ENCODE peak calls at places on chromosomes 5 and 9, in seven cellular contexts. P is heart left ventricle, N is suprapubic skin, M is IMR-90, F is tibial nerve, W is adrenal gland, Y is thyroid gland. C is an unnamed sample.

GRCh38 chr5:133193794-133194193 is 142.0 kb downstream of the HSPA4 start:
- DNase-seq in P (no peak), N (no peak), M (no peak), F (no peak), W (no peak), Y (no peak), C (no peak)

GRCh38 chr9:133477992-133478850 is 678 bp downstream of the SLC2A6 start:
- DNase-seq in P (peak; percentile 68), N (no peak), M (peak; percentile 17), F (no peak), W (no peak), Y (no peak), C (no peak)

GRCh38 chr9:112905084-112905483 is 14.4 kb upstream of the SLC46A2 start:
- DNase-seq in P (no peak), N (no peak), M (no peak), F (no peak), W (no peak), Y (no peak), C (no peak)

GRCh38 chr5:144832416-144832815 is 661.7 kb downstream of the KCTD16 start:
- DNase-seq in P (no peak), N (no peak), M (no peak), F (no peak), W (no peak), Y (no peak), C (no peak)

GRCh38 chr5:74316064-74316586 is 324.4 kb downstream of the ENC1 start:
- DNase-seq in P (no peak), N (no peak), M (peak; percentile 98), F (no peak), W (peak; percentile 82), Y (peak; percentile 57), C (no peak)

GRCh38 chr9:135976944-135977343 is 15.8 kb upstream of the UBAC1 start:
- DNase-seq in P (no peak), N (no peak), M (no peak), F (no peak), W (no peak), Y (no peak), C (no peak)

GRCh38 chr9:27933210-27934062 is 360.2 kb upstream of the C9orf72 start:
- DNase-seq in P (no peak), N (no peak), M (no peak), F (no peak), W (no peak), Y (no peak), C (no peak)

GRCh38 chr5:109857405-109858031 is 167.8 kb downstream of the MAN2A1 start:
- DNase-seq in P (no peak), N (no peak), M (no peak), F (no peak), W (no peak), Y (no peak), C (no peak)

GRCh38 chr5:8053270-8053669 is 184.3 kb downstream of the MTRR start:
- DNase-seq in P (no peak), N (no peak), M (no peak), F (no peak), W (no peak), Y (no peak), C (no peak)

GRCh38 chr9:114207034-114207815 is 51.9 kb downstream of the COL27A1 start:
- DNase-seq in P (peak; percentile 83), N (no peak), M (peak; percentile 51), F (no peak), W (peak; percentile 61), Y (no peak), C (no peak)

GRCh38 chr9:99720455-99721050 is 101.1 kb upstream of the NR4A3 start:
- DNase-seq in P (no peak), N (no peak), M (peak; percentile 0), F (no peak), W (no peak), Y (peak; percentile 18), C (no peak)

GRCh38 chr5:119680080-119680479 is 50.7 kb downstream of the FAM170A start:
- DNase-seq in P (no peak), N (no peak), M (no peak), F (no peak), W (no peak), Y (no peak), C (no peak)

GRCh38 chr9:23821400-23822181 is 4.4 kb downstream of the ELAVL2 start:
- DNase-seq in P (no peak), N (no peak), M (no peak), F (no peak), W (no peak), Y (peak; percentile 20), C (peak; percentile 24)

GRCh38 chr5:38726279-38726678 is 119.5 kb upstream of the OSMR start:
- DNase-seq in P (no peak), N (no peak), M (no peak), F (no peak), W (no peak), Y (no peak), C (no peak)

GRCh38 chr5:133694181-133694831 is 82.0 kb upstream of the FSTL4 start:
- DNase-seq in P (no peak), N (no peak), M (no peak), F (no peak), W (no peak), Y (no peak), C (no peak)

GRCh38 chr9:111516061-111516465 is 8.9 kb upstream of the ZNF483 start:
- DNase-seq in P (no peak), N (no peak), M (peak; percentile 18), F (no peak), W (no peak), Y (no peak), C (no peak)

GRCh38 chr5:74722271-74722670 is 37.2 kb downstream of the HEXB start:
- DNase-seq in P (no peak), N (no peak), M (no peak), F (no peak), W (no peak), Y (no peak), C (no peak)

GRCh38 chr5:139904566-139905400 is 109.2 kb downstream of the PSD2 start:
- DNase-seq in P (no peak), N (peak; percentile 74), M (no peak), F (no peak), W (no peak), Y (no peak), C (no peak)

GRCh38 chr5:83265318-83265717 is 188.0 kb downstream of the XRCC4 start:
- DNase-seq in P (no peak), N (no peak), M (peak; percentile 43), F (no peak), W (no peak), Y (no peak), C (peak; percentile 53)

GRCh38 chr5:123916331-123917121 is 404.5 kb downstream of the CSNK1G3 start:
- DNase-seq in P (no peak), N (no peak), M (peak; percentile 65), F (no peak), W (no peak), Y (no peak), C (no peak)

GRCh38 chr5:163396941-163397340 is 40.5 kb upstream of the CCNG1 start:
- DNase-seq in P (no peak), N (no peak), M (no peak), F (no peak), W (no peak), Y (no peak), C (no peak)

GRCh38 chr9:99357575-99357974 is 135.5 kb downstream of the SEC61B start:
- DNase-seq in P (peak; percentile 86), N (no peak), M (no peak), F (no peak), W (no peak), Y (peak; percentile 6), C (no peak)

GRCh38 chr5:142078251-142078650 is 30.3 kb upstream of the NDFIP1 start:
- DNase-seq in P (no peak), N (no peak), M (no peak), F (no peak), W (no peak), Y (no peak), C (no peak)

GRCh38 chr5:591746-592145 is 20.4 kb upstream of the CEP72 start:
- DNase-seq in P (no peak), N (no peak), M (no peak), F (no peak), W (peak; percentile 21), Y (no peak), C (no peak)

GRCh38 chr5:107184066-107184465 is 486.7 kb downstream of the EFNA5 start:
- DNase-seq in P (no peak), N (no peak), M (no peak), F (no peak), W (no peak), Y (no peak), C (no peak)
- TF ChIP-seq POLR2A in P (no peak), N (no peak), M (no peak), F (no peak), W (no peak), Y (no peak), C (no peak)

DNA sequence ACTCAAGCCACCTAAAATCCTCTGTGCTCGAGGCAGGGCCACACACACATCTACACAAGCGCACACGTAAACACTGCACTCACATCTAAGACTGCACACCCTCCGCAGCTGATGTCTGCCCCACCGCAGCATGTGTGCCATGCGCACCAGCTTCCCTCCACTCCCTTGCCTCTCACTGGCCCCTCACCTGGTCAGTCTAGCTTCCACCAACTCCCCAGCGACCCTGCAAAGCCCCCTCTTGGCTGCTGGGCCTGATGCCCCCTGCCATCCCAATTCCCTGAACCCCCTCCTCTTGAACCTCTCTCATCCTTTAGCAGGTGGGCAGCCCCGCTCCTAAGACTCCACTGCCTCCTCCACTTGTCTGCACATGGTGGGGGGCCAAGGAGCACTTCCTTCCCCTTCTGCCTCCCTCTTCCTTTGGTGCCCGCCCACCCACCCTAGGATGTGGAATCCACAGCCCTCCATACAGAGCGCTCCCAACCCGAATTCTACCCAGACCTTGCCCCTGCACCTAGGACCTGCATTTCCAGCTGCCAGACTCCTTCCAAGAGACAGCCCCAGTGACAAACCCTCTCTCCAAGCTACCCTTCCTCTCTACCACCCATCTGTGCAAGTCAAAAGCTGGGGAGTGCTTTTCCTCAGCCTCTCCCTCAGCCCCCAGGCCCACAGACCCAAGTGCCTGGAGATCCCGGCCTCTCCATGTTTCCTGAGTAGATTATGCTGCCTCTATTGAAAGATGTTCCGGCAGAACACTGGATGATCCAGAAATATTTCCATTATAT is 23.9 kb downstream of the ADAMTS2 start:
- DNase-seq in P (peak; percentile 19), N (peak; percentile 63), M (no peak), F (no peak), W (no peak), Y (no peak), C (no peak)
- H3K4me1 ChIP-seq in P (no peaks in the 10 kb centered on the region), N (peaks cover 11% of the 10 kb centered on the region), M (peaks cover 12% of the 10 kb centered on the region), F (no peaks in the 10 kb centered on the region), W (no peaks in the 10 kb centered on the region), Y (no peaks in the 10 kb centered on the region), C (no peaks in the 10 kb centered on the region)

GRCh38 chr9:129936222-129936621 is 101.0 kb downstream of the USP20 start:
- DNase-seq in P (no peak), N (no peak), M (no peak), F (no peak), W (no peak), Y (no peak), C (no peak)
- H3K27ac ChIP-seq in P (no peak overlapping the region), N (no peak overlapping the region), M (no peak overlapping the region), F (peak overlapping the region; percentile 29), W (no peak overlapping the region), Y (no peak overlapping the region), C (peak overlapping the region; percentile 74)

DNA sequence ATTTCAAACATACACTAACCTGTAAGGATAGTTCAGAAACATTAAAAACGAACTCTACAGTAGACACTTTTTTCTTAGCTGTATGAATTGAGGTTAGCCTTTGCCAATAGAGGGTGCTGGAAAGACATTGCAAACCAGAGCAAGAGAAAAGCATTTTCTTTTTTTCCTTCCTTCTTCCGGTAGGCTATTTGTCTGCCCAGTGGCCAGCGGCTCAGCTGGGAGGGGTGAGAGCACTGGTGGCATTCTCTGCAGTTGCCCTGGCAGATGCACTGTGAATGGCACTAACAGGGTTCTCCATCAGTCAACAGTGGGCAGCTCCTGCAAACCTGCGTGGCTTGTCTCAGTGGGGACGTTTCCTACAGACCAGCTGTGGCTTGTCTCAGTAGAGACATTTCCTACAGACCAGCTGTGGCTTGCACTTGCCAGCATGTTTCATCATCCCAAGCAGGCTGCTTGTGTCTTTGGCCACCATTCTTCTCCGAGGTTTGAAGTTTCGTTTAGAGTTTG is 984.5 kb upstream of the CDH18 start:
- DNase-seq in P (peak; percentile 53), N (no peak), M (peak; percentile 1), F (no peak), W (peak; percentile 51), Y (no peak), C (no peak)
- TF ChIP-seq POLR2A in P (no peak), N (no peak), M (no peak), F (no peak), W (no peak), Y (no peak), C (no peak)